ENCODE peak calls at places on chromosomes 2 and 18, in eight cellular contexts. J, R, L, D, N, C, X and G are unnamed samples.

GRCh38 chr2:111168528-111168929 is 47.8 kb downstream of the BCL2L11 start:
- DNase-seq in D (no peak), X (peak), R (no peak), L (peak), C (no peak), N (peak), J (peak), G (no peak)

GRCh38 chr2:88554189-88554588 is 73.1 kb downstream of the EIF2AK3 start:
- DNase-seq in D (no peak), N (no peak), L (no peak), J (no peak), R (no peak), X (no peak), C (no peak), G (no peak)

GRCh38 chr2:95323347-95324155 is 26.4 kb downstream of the KCNIP3 start:
- DNase-seq in D (no peak), N (no peak), C (no peak), X (no peak), L (peak), J (peak), R (peak), G (no peak)

GRCh38 chr2:233156001-233156400 is 95.5 kb upstream of the ATG16L1 start:
- DNase-seq in D (no peak), J (peak), X (no peak), L (no peak), C (no peak), N (no peak), R (no peak), G (no peak)

GRCh38 chr2:156340818-156341481 is 8.4 kb upstream of the NR4A2 start:
- DNase-seq in L (no peak), X (no peak), D (no peak), C (no peak), J (peak), R (no peak), N (peak), G (no peak)

GRCh38 chr2:155315768-155316167 is 617.3 kb downstream of the KCNJ3 start:
- DNase-seq in N (no peak), R (no peak), D (no peak), L (no peak), C (no peak), J (no peak), X (no peak), G (no peak)

GRCh38 chr2:42089340-42089925 is 41.6 kb downstream of the PKDCC start:
- DNase-seq in R (no peak), X (peak), C (peak), D (no peak), N (peak), L (peak), J (peak), G (no peak)

GRCh38 chr2:191677091-191677645 is 768 bp upstream of the NABP1 start:
- DNase-seq in C (peak), R (no peak), X (peak), D (no peak), J (peak), L (no peak), N (peak), G (no peak)

GRCh38 chr18:46706968-46707367 is 49.9 kb downstream of the ST8SIA5 start:
- DNase-seq in D (no peak), C (no peak), R (no peak), X (no peak), N (no peak), L (no peak), J (no peak), G (no peak)

GRCh38 chr2:173657996-173658717 is 303.5 kb downstream of the CDCA7 start:
- DNase-seq in N (no peak), R (no peak), J (no peak), C (no peak), L (no peak), X (peak), D (no peak), G (no peak)

GRCh38 chr2:232321156-232321816 is 57.3 kb upstream of the ALPP start:
- DNase-seq in L (no peak), J (no peak), N (no peak), D (peak), C (peak), X (no peak), R (no peak), G (no peak)

GRCh38 chr2:61167587-61167986 is 5.6 kb downstream of the C2orf74 start:
- DNase-seq in R (no peak), L (no peak), C (no peak), D (no peak), X (no peak), J (no peak), N (no peak), G (no peak)

GRCh38 chr18:57833441-57834101 is 30.5 kb upstream of the ATP8B1 start:
- DNase-seq in J (peak), C (no peak), N (peak), R (no peak), L (peak), D (no peak), X (peak), G (no peak)

GRCh38 chr2:69616755-69617154 is 26.8 kb downstream of the AAK1 start:
- DNase-seq in N (no peak), R (no peak), J (no peak), L (no peak), D (no peak), X (no peak), C (no peak), G (no peak)

GRCh38 chr2:187232749-187233148 is 215.3 kb downstream of the CALCRL start:
- DNase-seq in X (no peak), N (no peak), J (no peak), R (no peak), L (no peak), C (no peak), D (no peak), G (no peak)

GRCh38 chr2:216678813-216679657 is 16.3 kb downstream of the IGFBP5 start:
- DNase-seq in X (no peak), D (no peak), J (no peak), L (no peak), N (no peak), R (no peak), C (peak), G (no peak)

GRCh38 chr18:61322265-61322873 is 10.9 kb upstream of the CDH20 start:
- DNase-seq in C (no peak), N (peak), D (no peak), J (peak), X (peak), R (peak), L (peak), G (peak)

GRCh38 chr2:220814441-220814840 is 757.7 kb downstream of the EPHA4 start:
- DNase-seq in C (no peak), X (no peak), J (no peak), L (no peak), D (no peak), N (no peak), R (no peak), G (no peak)

GRCh38 chr2:22167256-22167655 is 1043.5 kb downstream of the TDRD15 start:
- DNase-seq in N (no peak), J (no peak), C (no peak), X (no peak), L (no peak), D (no peak), R (no peak), G (no peak)

GRCh38 chr2:148900350-148900749 is 25.3 kb downstream of the KIF5C start:
- DNase-seq in J (no peak), X (no peak), N (no peak), C (no peak), R (no peak), L (no peak), D (no peak), G (no peak)

GRCh38 chr2:86807462-86808275 is 17.0 kb upstream of the CD8A start:
- DNase-seq in C (no peak), X (peak), J (peak), R (peak), D (no peak), N (peak), L (peak), G (no peak)

GRCh38 chr2:159155315-159155714 is 131.2 kb downstream of the WDSUB1 start:
- DNase-seq in R (peak), L (peak), J (peak), D (no peak), X (no peak), C (no peak), N (no peak), G (no peak)

GRCh38 chr18:64710105-64710861 is 561.4 kb upstream of the LINC00305 start:
- DNase-seq in L (no peak), X (no peak), R (no peak), D (no peak), N (no peak), C (no peak), J (no peak), G (no peak)

GRCh38 chr2:214077727-214078126 is 333.1 kb upstream of the VWC2L start:
- DNase-seq in C (no peak), R (no peak), L (no peak), N (no peak), J (no peak), D (no peak), X (no peak), G (no peak)

GRCh38 chr2:168171069-168171762 is 76.2 kb downstream of the STK39 start:
- DNase-seq in D (no peak), L (no peak), X (no peak), R (no peak), N (no peak), C (no peak), J (no peak), G (no peak)

GRCh38 chr2:240237609-240238151 is 97.2 kb upstream of the OTOS start:
- DNase-seq in L (peak), D (peak), N (no peak), C (peak), X (peak), J (peak), R (no peak), G (peak)

GRCh38 chr2:72367530-72368225 is 220.0 kb upstream of the CYP26B1 start:
- DNase-seq in X (peak), D (peak), N (no peak), R (no peak), J (peak), L (peak), C (no peak), G (no peak)

GRCh38 chr2:157326683-157327082 is 1.1 kb upstream of the ERMN start:
- DNase-seq in N (no peak), D (no peak), R (no peak), J (no peak), X (no peak), L (no peak), C (no peak), G (no peak)

GRCh38 chr18:31424383-31424988 is 23.1 kb upstream of the DSG3 start:
- DNase-seq in X (peak), J (peak), L (peak), C (no peak), R (no peak), D (no peak), N (peak), G (no peak)

GRCh38 chr2:177641321-177641720 is 248.7 kb downstream of the AGPS start:
- DNase-seq in D (no peak), C (no peak), J (no peak), X (no peak), R (no peak), N (no peak), L (no peak), G (no peak)

GRCh38 chr18:13641551-13642439 is 84.6 kb downstream of the FAM210A start:
- DNase-seq in C (peak), L (no peak), N (no peak), J (peak), R (no peak), X (peak), D (no peak), G (peak)

GRCh38 chr2:205730191-205730590 is 47.9 kb downstream of the NRP2 start:
- DNase-seq in C (no peak), N (no peak), L (no peak), J (no peak), R (no peak), X (no peak), D (no peak), G (no peak)

GRCh38 chr2:86764661-86765307 is 25.9 kb downstream of the CD8A start:
- DNase-seq in R (no peak), J (no peak), C (no peak), D (no peak), L (no peak), N (peak), X (peak), G (no peak)

DNA sequence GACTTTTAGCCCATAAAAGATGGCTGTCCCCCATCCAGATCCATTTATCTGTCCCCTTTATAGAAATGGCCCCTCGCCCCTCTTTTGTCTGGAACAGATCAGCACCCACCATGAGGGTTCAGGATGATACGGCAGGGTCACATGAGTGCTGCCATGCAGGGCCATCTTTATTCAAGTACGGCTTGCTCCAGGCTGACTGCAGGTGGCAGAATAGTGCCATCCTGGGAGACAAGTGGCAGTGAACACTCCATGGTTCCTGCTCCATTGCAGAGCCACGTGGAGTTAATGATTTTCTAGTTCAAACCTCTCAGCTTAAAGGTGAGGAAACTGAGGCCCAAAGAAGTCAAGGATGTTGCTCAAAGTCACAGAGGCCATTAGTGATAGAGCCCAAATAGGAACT is 180.6 kb downstream of the CLIP4 start:
- DNase-seq in D (no peak), X (peak), C (no peak), R (no peak), J (peak), L (no peak), N (no peak), G (no peak)
- TF ChIP-seq CTCF in D (no peak), X (peak), C (no peak), R (peak), J (peak), L (no peak), N (no peak), G (peak)

GRCh38 chr2:25354116-25354515 is 12.4 kb upstream of the DNMT3A start:
- DNase-seq in R (no peak), C (no peak), D (no peak), J (no peak), X (no peak), L (no peak), N (no peak), G (no peak)

GRCh38 chr2:25358249-25358815 is 16.6 kb upstream of the DNMT3A start:
- DNase-seq in D (no peak), C (no peak), N (no peak), R (no peak), L (no peak), X (no peak), J (no peak), G (no peak)

GRCh38 chr2:25356088-25356487 is 14.4 kb upstream of the DNMT3A start:
- DNase-seq in D (no peak), L (no peak), X (no peak), N (no peak), J (no peak), R (no peak), C (no peak), G (no peak)

GRCh38 chr2:25358836-25359235 is 17.1 kb upstream of the DNMT3A start:
- DNase-seq in L (no peak), R (no peak), J (no peak), X (no peak), N (no peak), C (no peak), D (no peak), G (no peak)

GRCh38 chr2:25355270-25355669 is 13.5 kb upstream of the DNMT3A start:
- DNase-seq in L (no peak), R (no peak), X (no peak), D (no peak), C (no peak), J (no peak), N (no peak), G (no peak)
- TF ChIP-seq CTCF in L (no peak), R (no peak), X (no peak), D (no peak), C (no peak), J (no peak), N (no peak), G (no peak)

GRCh38 chr2:52805901-52806410 is 961.6 kb upstream of the CHAC2 start:
- DNase-seq in C (no peak), D (no peak), R (no peak), L (no peak), N (no peak), J (no peak), X (peak), G (no peak)

DNA sequence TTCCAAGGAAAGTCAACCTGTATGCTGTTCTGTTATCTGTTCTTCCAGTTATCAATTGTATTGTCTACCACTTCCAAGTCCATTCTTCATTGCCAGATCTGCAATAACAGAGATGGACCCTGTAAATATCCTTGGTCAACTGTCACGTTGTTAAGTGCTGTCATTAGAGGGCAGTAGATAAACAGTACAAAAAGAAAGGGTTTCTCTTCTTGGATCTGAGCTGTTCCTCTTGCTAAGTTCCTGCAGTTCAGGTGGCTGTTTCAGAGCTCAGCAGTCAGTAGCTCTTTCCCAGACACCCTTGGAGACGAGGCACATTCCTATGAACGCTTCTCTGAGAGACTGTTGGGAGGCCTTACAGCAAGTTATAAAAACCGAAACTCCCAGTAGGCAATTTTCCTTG is 957.1 kb upstream of the CHAC2 start:
- DNase-seq in D (no peak), L (no peak), J (no peak), X (peak), N (peak), C (no peak), R (no peak), G (no peak)
- TF ChIP-seq CTCF in D (peak), L (no peak), J (no peak), X (peak), N (peak), C (peak), R (no peak), G (peak)

GRCh38 chr2:20103514-20103913 is 52.1 kb upstream of the LAPTM4A start:
- DNase-seq in L (no peak), R (no peak), X (peak), C (no peak), N (no peak), J (no peak), D (no peak), G (no peak)
- TF ChIP-seq CTCF in L (no peak), R (peak), X (peak), C (no peak), N (peak), J (no peak), D (no peak), G (peak)

GRCh38 chr18:69636529-69637301 is 236.0 kb downstream of the DOK6 start:
- DNase-seq in R (no peak), D (no peak), J (peak), L (no peak), X (no peak), C (no peak), N (no peak), G (no peak)
- TF ChIP-seq CTCF in R (peak), D (no peak), J (no peak), L (no peak), X (peak), C (no peak), N (peak), G (no peak)